ENCODE peak calls at places on chromosomes 2 and 18, in nine cellular contexts. One of them, this sample, is unnamed.

GRCh38 chr2:158181171-158181570 is 79.5 kb downstream of the UPP2 start:
- DNase-seq in AG09309: no peak
- DNase-seq in heart left ventricle: no peak
- DNase-seq in substantia nigra: no peak
- DNase-seq in NCI-H1694 treated with DMSO at 0.1 percent for 48 hours: no peak
- DNase-seq in endothelial cell: no peak
- DNase-seq in CD8-positive, alpha-beta T cell: no peak
- DNase-seq in stimulated activated CD4-positive, alpha-beta T cell treated with anti-CD3 and anti-CD28 coated beads, Interleukin-15, amount 100 ng/mL, for 1 hour: no peak
- DNase-seq in AG04450: no peak
- DNase-seq in this sample: no peak

GRCh38 chr2:188235364-188235763 is 56.3 kb upstream of the GULP1 start:
- DNase-seq in AG09309: no peak
- DNase-seq in heart left ventricle: no peak
- DNase-seq in substantia nigra: no peak
- DNase-seq in NCI-H1694 treated with DMSO at 0.1 percent for 48 hours: no peak
- DNase-seq in endothelial cell: no peak
- DNase-seq in CD8-positive, alpha-beta T cell: no peak
- DNase-seq in stimulated activated CD4-positive, alpha-beta T cell treated with anti-CD3 and anti-CD28 coated beads, Interleukin-15, amount 100 ng/mL, for 1 hour: no peak
- DNase-seq in AG04450: no peak
- DNase-seq in this sample: no peak

GRCh38 chr18:2906522-2907458 is 60.0 kb downstream of the EMILIN2 start:
- DNase-seq in AG09309: no peak
- DNase-seq in heart left ventricle: no peak
- DNase-seq in substantia nigra: no peak
- DNase-seq in NCI-H1694 treated with DMSO at 0.1 percent for 48 hours: no peak
- DNase-seq in endothelial cell: peak
- DNase-seq in CD8-positive, alpha-beta T cell: peak
- DNase-seq in stimulated activated CD4-positive, alpha-beta T cell treated with anti-CD3 and anti-CD28 coated beads, Interleukin-15, amount 100 ng/mL, for 1 hour: peak
- DNase-seq in AG04450: no peak
- DNase-seq in this sample: no peak

GRCh38 chr2:31297751-31298150 is 63.8 kb downstream of the EHD3 start:
- DNase-seq in AG09309: no peak
- DNase-seq in heart left ventricle: no peak
- DNase-seq in substantia nigra: no peak
- DNase-seq in NCI-H1694 treated with DMSO at 0.1 percent for 48 hours: no peak
- DNase-seq in endothelial cell: no peak
- DNase-seq in CD8-positive, alpha-beta T cell: no peak
- DNase-seq in stimulated activated CD4-positive, alpha-beta T cell treated with anti-CD3 and anti-CD28 coated beads, Interleukin-15, amount 100 ng/mL, for 1 hour: no peak
- DNase-seq in AG04450: no peak
- DNase-seq in this sample: no peak

GRCh38 chr2:8633735-8634313 is 48.0 kb upstream of the ID2 start:
- DNase-seq in AG09309: peak
- DNase-seq in heart left ventricle: no peak
- DNase-seq in substantia nigra: no peak
- DNase-seq in NCI-H1694 treated with DMSO at 0.1 percent for 48 hours: no peak
- DNase-seq in endothelial cell: no peak
- DNase-seq in CD8-positive, alpha-beta T cell: no peak
- DNase-seq in stimulated activated CD4-positive, alpha-beta T cell treated with anti-CD3 and anti-CD28 coated beads, Interleukin-15, amount 100 ng/mL, for 1 hour: no peak
- DNase-seq in AG04450: peak
- DNase-seq in this sample: peak

GRCh38 chr2:206561962-206562361 is 80.3 kb upstream of the FAM237A start:
- DNase-seq in AG09309: no peak
- DNase-seq in heart left ventricle: no peak
- DNase-seq in substantia nigra: no peak
- DNase-seq in NCI-H1694 treated with DMSO at 0.1 percent for 48 hours: no peak
- DNase-seq in endothelial cell: no peak
- DNase-seq in CD8-positive, alpha-beta T cell: no peak
- DNase-seq in stimulated activated CD4-positive, alpha-beta T cell treated with anti-CD3 and anti-CD28 coated beads, Interleukin-15, amount 100 ng/mL, for 1 hour: no peak
- DNase-seq in AG04450: no peak
- DNase-seq in this sample: no peak

GRCh38 chr2:158131919-158132566 is 30.4 kb downstream of the UPP2 start:
- DNase-seq in AG09309: no peak
- DNase-seq in heart left ventricle: no peak
- DNase-seq in substantia nigra: no peak
- DNase-seq in NCI-H1694 treated with DMSO at 0.1 percent for 48 hours: no peak
- DNase-seq in endothelial cell: no peak
- DNase-seq in CD8-positive, alpha-beta T cell: no peak
- DNase-seq in stimulated activated CD4-positive, alpha-beta T cell treated with anti-CD3 and anti-CD28 coated beads, Interleukin-15, amount 100 ng/mL, for 1 hour: no peak
- DNase-seq in AG04450: no peak
- DNase-seq in this sample: no peak

GRCh38 chr18:75478996-75479870 is 51.7 kb upstream of the SMIM21 start:
- DNase-seq in AG09309: no peak
- DNase-seq in heart left ventricle: no peak
- DNase-seq in substantia nigra: no peak
- DNase-seq in NCI-H1694 treated with DMSO at 0.1 percent for 48 hours: peak
- DNase-seq in endothelial cell: no peak
- DNase-seq in CD8-positive, alpha-beta T cell: no peak
- DNase-seq in stimulated activated CD4-positive, alpha-beta T cell treated with anti-CD3 and anti-CD28 coated beads, Interleukin-15, amount 100 ng/mL, for 1 hour: no peak
- DNase-seq in AG04450: no peak
- DNase-seq in this sample: peak

GRCh38 chr2:26273501-26273900 is 28.8 kb downstream of the HADHB start:
- DNase-seq in AG09309: no peak
- DNase-seq in heart left ventricle: no peak
- DNase-seq in substantia nigra: no peak
- DNase-seq in NCI-H1694 treated with DMSO at 0.1 percent for 48 hours: no peak
- DNase-seq in endothelial cell: no peak
- DNase-seq in CD8-positive, alpha-beta T cell: no peak
- DNase-seq in stimulated activated CD4-positive, alpha-beta T cell treated with anti-CD3 and anti-CD28 coated beads, Interleukin-15, amount 100 ng/mL, for 1 hour: no peak
- DNase-seq in AG04450: no peak
- DNase-seq in this sample: no peak

GRCh38 chr18:62974388-62974787 is 259.0 kb downstream of the PHLPP1 start:
- DNase-seq in AG09309: no peak
- DNase-seq in heart left ventricle: no peak
- DNase-seq in substantia nigra: peak
- DNase-seq in NCI-H1694 treated with DMSO at 0.1 percent for 48 hours: no peak
- DNase-seq in endothelial cell: no peak
- DNase-seq in CD8-positive, alpha-beta T cell: no peak
- DNase-seq in stimulated activated CD4-positive, alpha-beta T cell treated with anti-CD3 and anti-CD28 coated beads, Interleukin-15, amount 100 ng/mL, for 1 hour: no peak
- DNase-seq in AG04450: no peak
- DNase-seq in this sample: no peak

GRCh38 chr18:69067048-69067447 is 269.2 kb downstream of the CCDC102B start:
- DNase-seq in AG09309: no peak
- DNase-seq in heart left ventricle: no peak
- DNase-seq in substantia nigra: no peak
- DNase-seq in NCI-H1694 treated with DMSO at 0.1 percent for 48 hours: no peak
- DNase-seq in endothelial cell: no peak
- DNase-seq in CD8-positive, alpha-beta T cell: no peak
- DNase-seq in stimulated activated CD4-positive, alpha-beta T cell treated with anti-CD3 and anti-CD28 coated beads, Interleukin-15, amount 100 ng/mL, for 1 hour: no peak
- DNase-seq in AG04450: no peak
- DNase-seq in this sample: no peak

GRCh38 chr2:29390131-29390530 is 274.9 kb downstream of the CLIP4 start:
- DNase-seq in AG09309: no peak
- DNase-seq in heart left ventricle: no peak
- DNase-seq in substantia nigra: no peak
- DNase-seq in NCI-H1694 treated with DMSO at 0.1 percent for 48 hours: no peak
- DNase-seq in endothelial cell: no peak
- DNase-seq in CD8-positive, alpha-beta T cell: no peak
- DNase-seq in stimulated activated CD4-positive, alpha-beta T cell treated with anti-CD3 and anti-CD28 coated beads, Interleukin-15, amount 100 ng/mL, for 1 hour: no peak
- DNase-seq in AG04450: no peak
- DNase-seq in this sample: no peak

GRCh38 chr18:1663879-1664705 is 759.4 kb downstream of the ADCYAP1 start:
- DNase-seq in AG09309: no peak
- DNase-seq in heart left ventricle: peak
- DNase-seq in substantia nigra: no peak
- DNase-seq in NCI-H1694 treated with DMSO at 0.1 percent for 48 hours: peak
- DNase-seq in endothelial cell: peak
- DNase-seq in CD8-positive, alpha-beta T cell: no peak
- DNase-seq in stimulated activated CD4-positive, alpha-beta T cell treated with anti-CD3 and anti-CD28 coated beads, Interleukin-15, amount 100 ng/mL, for 1 hour: no peak
- DNase-seq in AG04450: no peak
- DNase-seq in this sample: no peak

GRCh38 chr2:191688934-191689695 is 11.2 kb downstream of the NABP1 start:
- DNase-seq in AG09309: peak
- DNase-seq in heart left ventricle: no peak
- DNase-seq in substantia nigra: no peak
- DNase-seq in NCI-H1694 treated with DMSO at 0.1 percent for 48 hours: no peak
- DNase-seq in endothelial cell: no peak
- DNase-seq in CD8-positive, alpha-beta T cell: no peak
- DNase-seq in stimulated activated CD4-positive, alpha-beta T cell treated with anti-CD3 and anti-CD28 coated beads, Interleukin-15, amount 100 ng/mL, for 1 hour: no peak
- DNase-seq in AG04450: no peak
- DNase-seq in this sample: peak

GRCh38 chr2:191347881-191348280 is 102.7 kb downstream of the MYO1B start:
- DNase-seq in AG09309: no peak
- DNase-seq in heart left ventricle: no peak
- DNase-seq in substantia nigra: no peak
- DNase-seq in NCI-H1694 treated with DMSO at 0.1 percent for 48 hours: no peak
- DNase-seq in endothelial cell: no peak
- DNase-seq in CD8-positive, alpha-beta T cell: no peak
- DNase-seq in stimulated activated CD4-positive, alpha-beta T cell treated with anti-CD3 and anti-CD28 coated beads, Interleukin-15, amount 100 ng/mL, for 1 hour: no peak
- DNase-seq in AG04450: no peak
- DNase-seq in this sample: no peak

GRCh38 chr18:9178557-9178956 is 42.0 kb downstream of the ANKRD12 start:
- DNase-seq in AG09309: no peak
- DNase-seq in heart left ventricle: no peak
- DNase-seq in substantia nigra: no peak
- DNase-seq in NCI-H1694 treated with DMSO at 0.1 percent for 48 hours: no peak
- DNase-seq in endothelial cell: no peak
- DNase-seq in CD8-positive, alpha-beta T cell: no peak
- DNase-seq in stimulated activated CD4-positive, alpha-beta T cell treated with anti-CD3 and anti-CD28 coated beads, Interleukin-15, amount 100 ng/mL, for 1 hour: no peak
- DNase-seq in AG04450: no peak
- DNase-seq in this sample: no peak

GRCh38 chr18:22829781-22830180 is 103.3 kb upstream of the RBBP8 start:
- DNase-seq in AG09309: no peak
- DNase-seq in heart left ventricle: no peak
- DNase-seq in substantia nigra: no peak
- DNase-seq in NCI-H1694 treated with DMSO at 0.1 percent for 48 hours: no peak
- DNase-seq in endothelial cell: no peak
- DNase-seq in CD8-positive, alpha-beta T cell: no peak
- DNase-seq in stimulated activated CD4-positive, alpha-beta T cell treated with anti-CD3 and anti-CD28 coated beads, Interleukin-15, amount 100 ng/mL, for 1 hour: no peak
- DNase-seq in AG04450: no peak
- DNase-seq in this sample: no peak

GRCh38 chr2:168155036-168155435 is 92.4 kb downstream of the STK39 start:
- DNase-seq in AG09309: no peak
- DNase-seq in heart left ventricle: no peak
- DNase-seq in substantia nigra: no peak
- DNase-seq in NCI-H1694 treated with DMSO at 0.1 percent for 48 hours: no peak
- DNase-seq in endothelial cell: no peak
- DNase-seq in CD8-positive, alpha-beta T cell: no peak
- DNase-seq in stimulated activated CD4-positive, alpha-beta T cell treated with anti-CD3 and anti-CD28 coated beads, Interleukin-15, amount 100 ng/mL, for 1 hour: no peak
- DNase-seq in AG04450: peak
- DNase-seq in this sample: no peak

GRCh38 chr2:45173513-45173912 is 164.3 kb upstream of the SIX2 start:
- DNase-seq in AG09309: peak
- DNase-seq in heart left ventricle: no peak
- DNase-seq in substantia nigra: no peak
- DNase-seq in NCI-H1694 treated with DMSO at 0.1 percent for 48 hours: no peak
- DNase-seq in endothelial cell: no peak
- DNase-seq in CD8-positive, alpha-beta T cell: no peak
- DNase-seq in stimulated activated CD4-positive, alpha-beta T cell treated with anti-CD3 and anti-CD28 coated beads, Interleukin-15, amount 100 ng/mL, for 1 hour: no peak
- DNase-seq in AG04450: peak
- DNase-seq in this sample: peak

GRCh38 chr2:228697456-228697855 is 516.0 kb upstream of the SPHKAP start:
- DNase-seq in AG09309: no peak
- DNase-seq in heart left ventricle: no peak
- DNase-seq in substantia nigra: no peak
- DNase-seq in NCI-H1694 treated with DMSO at 0.1 percent for 48 hours: no peak
- DNase-seq in endothelial cell: no peak
- DNase-seq in CD8-positive, alpha-beta T cell: no peak
- DNase-seq in stimulated activated CD4-positive, alpha-beta T cell treated with anti-CD3 and anti-CD28 coated beads, Interleukin-15, amount 100 ng/mL, for 1 hour: no peak
- DNase-seq in AG04450: no peak
- DNase-seq in this sample: no peak

GRCh38 chr18:57542126-57542525 is 44.4 kb downstream of the FECH start:
- DNase-seq in AG09309: peak
- DNase-seq in heart left ventricle: no peak
- DNase-seq in substantia nigra: no peak
- DNase-seq in NCI-H1694 treated with DMSO at 0.1 percent for 48 hours: no peak
- DNase-seq in endothelial cell: no peak
- DNase-seq in CD8-positive, alpha-beta T cell: no peak
- DNase-seq in stimulated activated CD4-positive, alpha-beta T cell treated with anti-CD3 and anti-CD28 coated beads, Interleukin-15, amount 100 ng/mL, for 1 hour: no peak
- DNase-seq in AG04450: peak
- DNase-seq in this sample: peak

GRCh38 chr2:109637749-109638570 is 23.8 kb downstream of the SOWAHC start:
- DNase-seq in AG09309: no peak
- DNase-seq in heart left ventricle: no peak
- DNase-seq in substantia nigra: no peak
- DNase-seq in NCI-H1694 treated with DMSO at 0.1 percent for 48 hours: no peak
- DNase-seq in endothelial cell: no peak
- DNase-seq in CD8-positive, alpha-beta T cell: no peak
- DNase-seq in stimulated activated CD4-positive, alpha-beta T cell treated with anti-CD3 and anti-CD28 coated beads, Interleukin-15, amount 100 ng/mL, for 1 hour: no peak
- DNase-seq in AG04450: no peak
- DNase-seq in this sample: no peak

GRCh38 chr18:711693-712400 is 583 bp downstream of the ENOSF1 start:
- DNase-seq in AG09309: peak
- DNase-seq in heart left ventricle: peak
- DNase-seq in substantia nigra: peak
- DNase-seq in NCI-H1694 treated with DMSO at 0.1 percent for 48 hours: no peak
- DNase-seq in endothelial cell: peak
- DNase-seq in CD8-positive, alpha-beta T cell: peak
- DNase-seq in stimulated activated CD4-positive, alpha-beta T cell treated with anti-CD3 and anti-CD28 coated beads, Interleukin-15, amount 100 ng/mL, for 1 hour: peak
- DNase-seq in AG04450: peak
- DNase-seq in this sample: peak

GRCh38 chr18:23336072-23336471 is 117.0 kb upstream of the RIOK3 start:
- DNase-seq in AG09309: no peak
- DNase-seq in heart left ventricle: peak
- DNase-seq in substantia nigra: no peak
- DNase-seq in NCI-H1694 treated with DMSO at 0.1 percent for 48 hours: no peak
- DNase-seq in endothelial cell: no peak
- DNase-seq in CD8-positive, alpha-beta T cell: no peak
- DNase-seq in stimulated activated CD4-positive, alpha-beta T cell treated with anti-CD3 and anti-CD28 coated beads, Interleukin-15, amount 100 ng/mL, for 1 hour: no peak
- DNase-seq in AG04450: no peak
- DNase-seq in this sample: no peak

GRCh38 chr2:211494085-211494484 is 937.7 kb downstream of the CPS1 start:
- DNase-seq in AG09309: no peak
- DNase-seq in heart left ventricle: no peak
- DNase-seq in substantia nigra: no peak
- DNase-seq in NCI-H1694 treated with DMSO at 0.1 percent for 48 hours: no peak
- DNase-seq in endothelial cell: no peak
- DNase-seq in CD8-positive, alpha-beta T cell: no peak
- DNase-seq in stimulated activated CD4-positive, alpha-beta T cell treated with anti-CD3 and anti-CD28 coated beads, Interleukin-15, amount 100 ng/mL, for 1 hour: no peak
- DNase-seq in AG04450: no peak
- DNase-seq in this sample: no peak

GRCh38 chr2:232420463-232421188 is 14.0 kb downstream of the ALPG start:
- DNase-seq in AG09309: no peak
- DNase-seq in heart left ventricle: no peak
- DNase-seq in substantia nigra: no peak
- DNase-seq in NCI-H1694 treated with DMSO at 0.1 percent for 48 hours: no peak
- DNase-seq in endothelial cell: peak
- DNase-seq in CD8-positive, alpha-beta T cell: peak
- DNase-seq in stimulated activated CD4-positive, alpha-beta T cell treated with anti-CD3 and anti-CD28 coated beads, Interleukin-15, amount 100 ng/mL, for 1 hour: no peak
- DNase-seq in AG04450: no peak
- DNase-seq in this sample: no peak

GRCh38 chr2:134718095-134718955 is 475 bp downstream of the TMEM163 start:
- DNase-seq in AG09309: no peak
- DNase-seq in heart left ventricle: peak
- DNase-seq in substantia nigra: no peak
- DNase-seq in NCI-H1694 treated with DMSO at 0.1 percent for 48 hours: no peak
- DNase-seq in endothelial cell: peak
- DNase-seq in CD8-positive, alpha-beta T cell: peak
- DNase-seq in stimulated activated CD4-positive, alpha-beta T cell treated with anti-CD3 and anti-CD28 coated beads, Interleukin-15, amount 100 ng/mL, for 1 hour: no peak
- DNase-seq in AG04450: no peak
- DNase-seq in this sample: no peak

GRCh38 chr2:60247471-60247870 is 306.0 kb downstream of the BCL11A start:
- DNase-seq in AG09309: no peak
- DNase-seq in heart left ventricle: no peak
- DNase-seq in substantia nigra: no peak
- DNase-seq in NCI-H1694 treated with DMSO at 0.1 percent for 48 hours: no peak
- DNase-seq in endothelial cell: no peak
- DNase-seq in CD8-positive, alpha-beta T cell: no peak
- DNase-seq in stimulated activated CD4-positive, alpha-beta T cell treated with anti-CD3 and anti-CD28 coated beads, Interleukin-15, amount 100 ng/mL, for 1 hour: no peak
- DNase-seq in AG04450: no peak
- DNase-seq in this sample: no peak

GRCh38 chr2:17470855-17471641 is 47.2 kb downstream of the RAD51AP2 start:
- DNase-seq in AG09309: peak
- DNase-seq in heart left ventricle: no peak
- DNase-seq in substantia nigra: no peak
- DNase-seq in NCI-H1694 treated with DMSO at 0.1 percent for 48 hours: peak
- DNase-seq in endothelial cell: no peak
- DNase-seq in CD8-positive, alpha-beta T cell: no peak
- DNase-seq in stimulated activated CD4-positive, alpha-beta T cell treated with anti-CD3 and anti-CD28 coated beads, Interleukin-15, amount 100 ng/mL, for 1 hour: no peak
- DNase-seq in AG04450: peak
- DNase-seq in this sample: peak

GRCh38 chr2:24929230-24929629 is 9.2 kb upstream of the ADCY3 start:
- DNase-seq in AG09309: no peak
- DNase-seq in heart left ventricle: no peak
- DNase-seq in substantia nigra: no peak
- DNase-seq in NCI-H1694 treated with DMSO at 0.1 percent for 48 hours: no peak
- DNase-seq in endothelial cell: no peak
- DNase-seq in CD8-positive, alpha-beta T cell: no peak
- DNase-seq in stimulated activated CD4-positive, alpha-beta T cell treated with anti-CD3 and anti-CD28 coated beads, Interleukin-15, amount 100 ng/mL, for 1 hour: no peak
- DNase-seq in AG04450: no peak
- DNase-seq in this sample: no peak

GRCh38 chr18:46715062-46715461 is 41.8 kb downstream of the ST8SIA5 start:
- DNase-seq in AG09309: no peak
- DNase-seq in heart left ventricle: no peak
- DNase-seq in substantia nigra: no peak
- DNase-seq in NCI-H1694 treated with DMSO at 0.1 percent for 48 hours: no peak
- DNase-seq in endothelial cell: no peak
- DNase-seq in CD8-positive, alpha-beta T cell: no peak
- DNase-seq in stimulated activated CD4-positive, alpha-beta T cell treated with anti-CD3 and anti-CD28 coated beads, Interleukin-15, amount 100 ng/mL, for 1 hour: no peak
- DNase-seq in AG04450: no peak
- DNase-seq in this sample: no peak

This sample was measured in amniotic stem cell.